ENCODE peak calls at places on chromosomes 6 and 20, in eight cellular contexts. One of them, this sample, is unnamed.

GRCh38 chr6:18243302-18243893 is 20.9 kb downstream of the DEK start:
- DNase-seq in left ventricle myocardium inferior: no peak
- DNase-seq in neural progenitor cell: no peak
- DNase-seq in thoracic aorta: no peak
- DNase-seq in transverse colon: no peak
- DNase-seq in H9: no peak
- DNase-seq in GM12878: no peak
- DNase-seq in OCI-LY7: no peak
- DNase-seq in this sample: no peak

GRCh38 chr6:83442752-83443151 is 11.9 kb upstream of the ME1 start:
- DNase-seq in neural progenitor cell: peak; percentile 30
- DNase-seq in thoracic aorta: no peak
- DNase-seq in H9: no peak
- DNase-seq in GM12878: no peak
- DNase-seq in transverse colon: no peak
- DNase-seq in OCI-LY7: no peak
- DNase-seq in left ventricle myocardium inferior: no peak
- DNase-seq in this sample: no peak

GRCh38 chr6:45163952-45164766 is 164.0 kb upstream of the RUNX2 start:
- DNase-seq in transverse colon: no peak
- DNase-seq in thoracic aorta: no peak
- DNase-seq in GM12878: peak; percentile 51
- DNase-seq in H9: no peak
- DNase-seq in OCI-LY7: no peak
- DNase-seq in neural progenitor cell: no peak
- DNase-seq in left ventricle myocardium inferior: no peak
- DNase-seq in this sample: no peak

GRCh38 chr6:157860505-157860991 is 37.5 kb downstream of the SNX9 start:
- DNase-seq in OCI-LY7: no peak
- DNase-seq in thoracic aorta: no peak
- DNase-seq in H9: no peak
- DNase-seq in left ventricle myocardium inferior: no peak
- DNase-seq in GM12878: no peak
- DNase-seq in transverse colon: no peak
- DNase-seq in neural progenitor cell: no peak
- DNase-seq in this sample: peak; percentile 79

GRCh38 chr6:32501016-32501415 is 29.1 kb downstream of the HLA-DRB5 start:
- DNase-seq in neural progenitor cell: no peak
- DNase-seq in transverse colon: no peak
- DNase-seq in H9: no peak
- DNase-seq in left ventricle myocardium inferior: no peak
- DNase-seq in thoracic aorta: no peak
- DNase-seq in GM12878: no peak
- DNase-seq in OCI-LY7: no peak
- DNase-seq in this sample: no peak

GRCh38 chr20:8152183-8152582 is 20.1 kb downstream of the PLCB1 start:
- DNase-seq in left ventricle myocardium inferior: no peak
- DNase-seq in transverse colon: no peak
- DNase-seq in neural progenitor cell: no peak
- DNase-seq in H9: no peak
- DNase-seq in thoracic aorta: no peak
- DNase-seq in GM12878: no peak
- DNase-seq in OCI-LY7: no peak
- DNase-seq in this sample: no peak

GRCh38 chr6:1622851-1623768 is 13.4 kb downstream of the FOXC1 start:
- DNase-seq in GM12878: no peak
- DNase-seq in H9: no peak
- DNase-seq in thoracic aorta: no peak
- DNase-seq in OCI-LY7: no peak
- DNase-seq in neural progenitor cell: no peak
- DNase-seq in transverse colon: no peak
- DNase-seq in left ventricle myocardium inferior: no peak
- DNase-seq in this sample: no peak

GRCh38 chr6:14763139-14763538 is 482.7 kb upstream of the JARID2 start:
- DNase-seq in OCI-LY7: no peak
- DNase-seq in transverse colon: no peak
- DNase-seq in thoracic aorta: no peak
- DNase-seq in H9: no peak
- DNase-seq in left ventricle myocardium inferior: no peak
- DNase-seq in GM12878: no peak
- DNase-seq in neural progenitor cell: no peak
- DNase-seq in this sample: no peak

GRCh38 chr6:14440891-14441358 is 323.4 kb downstream of the CD83 start:
- DNase-seq in OCI-LY7: no peak
- DNase-seq in H9: no peak
- DNase-seq in thoracic aorta: no peak
- DNase-seq in transverse colon: no peak
- DNase-seq in left ventricle myocardium inferior: no peak
- DNase-seq in GM12878: no peak
- DNase-seq in neural progenitor cell: no peak
- DNase-seq in this sample: no peak

GRCh38 chr6:17101422-17102257 is at the start of gene STMND1:
- DNase-seq in transverse colon: peak; percentile 83
- DNase-seq in OCI-LY7: no peak
- DNase-seq in neural progenitor cell: peak; percentile 63
- DNase-seq in H9: peak; percentile 66
- DNase-seq in left ventricle myocardium inferior: peak; percentile 25
- DNase-seq in thoracic aorta: no peak
- DNase-seq in GM12878: no peak
- DNase-seq in this sample: no peak

GRCh38 chr20:10906830-10907229 is 233.0 kb upstream of the JAG1 start:
- DNase-seq in transverse colon: no peak
- DNase-seq in H9: no peak
- DNase-seq in left ventricle myocardium inferior: no peak
- DNase-seq in OCI-LY7: no peak
- DNase-seq in neural progenitor cell: no peak
- DNase-seq in thoracic aorta: no peak
- DNase-seq in GM12878: no peak
- DNase-seq in this sample: no peak

GRCh38 chr6:44122821-44123220 is 4.4 kb downstream of the MRPL14 start:
- DNase-seq in OCI-LY7: peak; percentile 12
- DNase-seq in transverse colon: no peak
- DNase-seq in neural progenitor cell: no peak
- DNase-seq in H9: no peak
- DNase-seq in GM12878: peak; percentile 25
- DNase-seq in left ventricle myocardium inferior: no peak
- DNase-seq in thoracic aorta: no peak
- DNase-seq in this sample: peak; percentile 48

GRCh38 chr20:50837532-50838321 is 42.9 kb downstream of the BCAS4 start:
- DNase-seq in GM12878: no peak
- DNase-seq in H9: no peak
- DNase-seq in thoracic aorta: peak; percentile 77
- DNase-seq in OCI-LY7: peak; percentile 86
- DNase-seq in neural progenitor cell: no peak
- DNase-seq in left ventricle myocardium inferior: peak; percentile 34
- DNase-seq in transverse colon: no peak
- DNase-seq in this sample: no peak

GRCh38 chr6:17703256-17703694 is 3.5 kb downstream of the NUP153 start:
- DNase-seq in transverse colon: no peak
- DNase-seq in OCI-LY7: peak; percentile 52
- DNase-seq in GM12878: no peak
- DNase-seq in thoracic aorta: peak; percentile 18
- DNase-seq in left ventricle myocardium inferior: no peak
- DNase-seq in H9: no peak
- DNase-seq in neural progenitor cell: no peak
- DNase-seq in this sample: peak; percentile 46

GRCh38 chr6:27541212-27541931 is 68.5 kb upstream of the ZNF184 start:
- DNase-seq in thoracic aorta: no peak
- DNase-seq in H9: peak; percentile 60
- DNase-seq in neural progenitor cell: peak; percentile 39
- DNase-seq in transverse colon: no peak
- DNase-seq in left ventricle myocardium inferior: no peak
- DNase-seq in GM12878: no peak
- DNase-seq in OCI-LY7: no peak
- DNase-seq in this sample: no peak

GRCh38 chr6:39347906-39348585 is 25.5 kb upstream of the KCNK16 start:
- DNase-seq in thoracic aorta: no peak
- DNase-seq in OCI-LY7: peak; percentile 47
- DNase-seq in neural progenitor cell: peak; percentile 77
- DNase-seq in transverse colon: peak; percentile 69
- DNase-seq in GM12878: no peak
- DNase-seq in left ventricle myocardium inferior: peak; percentile 63
- DNase-seq in H9: peak; percentile 83
- DNase-seq in this sample: no peak

GRCh38 chr6:21121737-21122136 is 471.8 kb upstream of the SOX4 start:
- DNase-seq in neural progenitor cell: no peak
- DNase-seq in OCI-LY7: no peak
- DNase-seq in transverse colon: no peak
- DNase-seq in left ventricle myocardium inferior: no peak
- DNase-seq in thoracic aorta: no peak
- DNase-seq in GM12878: no peak
- DNase-seq in H9: no peak
- DNase-seq in this sample: no peak
- H3K4me1 ChIP-seq in neural progenitor cell: peaks cover 20% of the 10 kb centered on the region
- H3K4me1 ChIP-seq in OCI-LY7: no peaks in the 10 kb centered on the region
- H3K4me1 ChIP-seq in transverse colon: no peaks in the 10 kb centered on the region
- H3K4me1 ChIP-seq in left ventricle myocardium inferior: no peaks in the 10 kb centered on the region
- H3K4me1 ChIP-seq in thoracic aorta: no peaks in the 10 kb centered on the region
- H3K4me1 ChIP-seq in GM12878: no peaks in the 10 kb centered on the region
- H3K4me1 ChIP-seq in H9: no peaks in the 10 kb centered on the region
- H3K4me1 ChIP-seq in this sample: no peaks in the 10 kb centered on the region

DNA sequence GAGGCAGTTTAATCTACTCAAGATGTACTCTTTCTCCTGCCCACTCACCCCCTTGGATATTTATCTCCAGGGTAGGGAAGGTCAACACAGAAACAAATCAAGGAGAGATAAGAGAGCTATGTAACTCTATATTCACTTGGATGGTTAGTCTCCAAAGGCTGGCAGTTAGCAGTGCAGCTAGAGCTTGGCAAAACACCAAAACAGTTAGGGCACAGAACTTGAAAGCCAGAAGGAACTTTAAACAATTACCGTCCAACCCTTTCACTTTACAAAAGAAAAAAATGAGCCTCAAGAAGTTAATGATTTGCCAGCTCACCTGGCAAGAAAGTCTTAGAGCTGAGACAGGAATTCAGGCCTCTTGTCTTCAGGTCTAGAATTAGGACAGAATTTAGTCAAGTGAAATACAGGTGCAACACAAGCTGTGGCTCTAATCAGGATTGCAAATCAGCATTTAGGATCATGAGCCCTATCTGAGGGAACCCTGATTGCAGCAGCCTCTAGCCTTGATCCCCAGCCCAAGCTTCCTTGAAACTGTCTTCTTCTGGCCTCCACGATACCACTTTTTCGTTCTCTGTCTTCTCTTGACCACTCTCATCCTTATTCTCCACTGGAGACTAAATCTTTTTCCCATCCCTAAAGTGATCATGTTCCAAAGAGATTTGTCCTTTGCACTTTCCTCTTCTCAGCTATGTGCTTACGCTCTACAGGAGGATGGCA is 14.9 kb downstream of the NEDD9 start:
- DNase-seq in neural progenitor cell: no peak
- DNase-seq in H9: no peak
- DNase-seq in thoracic aorta: no peak
- DNase-seq in left ventricle myocardium inferior: no peak
- DNase-seq in transverse colon: peak; percentile 51
- DNase-seq in OCI-LY7: no peak
- DNase-seq in GM12878: peak; percentile 17
- DNase-seq in this sample: no peak
- H3K4me1 ChIP-seq in neural progenitor cell: peaks cover 23% of the 10 kb centered on the region
- H3K4me1 ChIP-seq in H9: peaks cover 8% of the 10 kb centered on the region
- H3K4me1 ChIP-seq in thoracic aorta: peaks cover 100% of the 10 kb centered on the region
- H3K4me1 ChIP-seq in left ventricle myocardium inferior: peaks cover 100% of the 10 kb centered on the region
- H3K4me1 ChIP-seq in transverse colon: peaks cover 97% of the 10 kb centered on the region
- H3K4me1 ChIP-seq in OCI-LY7: no peaks in the 10 kb centered on the region
- H3K4me1 ChIP-seq in GM12878: no peaks in the 10 kb centered on the region
- H3K4me1 ChIP-seq in this sample: peaks cover 21% of the 10 kb centered on the region

GRCh38 chr6:2693191-2693590 is 57.5 kb downstream of the MYLK4 start:
- DNase-seq in neural progenitor cell: no peak
- DNase-seq in H9: no peak
- DNase-seq in transverse colon: no peak
- DNase-seq in thoracic aorta: no peak
- DNase-seq in GM12878: no peak
- DNase-seq in OCI-LY7: no peak
- DNase-seq in left ventricle myocardium inferior: no peak
- DNase-seq in this sample: no peak

GRCh38 chr6:2695464-2696095 is 55.1 kb downstream of the MYLK4 start:
- DNase-seq in transverse colon: no peak
- DNase-seq in H9: no peak
- DNase-seq in neural progenitor cell: peak; percentile 9
- DNase-seq in left ventricle myocardium inferior: no peak
- DNase-seq in GM12878: no peak
- DNase-seq in OCI-LY7: peak; percentile 19
- DNase-seq in thoracic aorta: no peak
- DNase-seq in this sample: no peak

DNA sequence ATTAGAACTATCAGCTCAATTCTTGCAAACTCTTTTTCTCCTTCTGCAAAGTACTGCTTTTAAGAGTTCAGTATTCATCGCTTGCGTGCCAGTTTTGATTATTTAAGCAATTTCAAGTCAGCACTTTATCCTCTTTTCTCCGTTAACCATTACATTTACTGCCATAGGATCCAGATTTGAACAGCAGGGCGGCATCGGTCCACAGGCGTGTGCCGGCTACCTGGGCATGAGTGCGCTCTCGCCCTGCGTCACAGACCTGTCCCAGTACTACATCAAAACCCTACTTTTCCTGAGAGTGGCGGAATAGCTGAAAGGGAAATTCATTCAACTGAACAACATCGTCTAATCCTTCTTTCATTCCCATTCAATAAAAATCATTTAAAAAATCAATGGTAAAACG is 53.4 kb downstream of the MYLK4 start:
- DNase-seq in OCI-LY7: no peak
- DNase-seq in transverse colon: no peak
- DNase-seq in H9: no peak
- DNase-seq in neural progenitor cell: no peak
- DNase-seq in left ventricle myocardium inferior: no peak
- DNase-seq in GM12878: no peak
- DNase-seq in thoracic aorta: no peak
- DNase-seq in this sample: no peak
- H3K4me1 ChIP-seq in OCI-LY7: no peaks in the 10 kb centered on the region
- H3K4me1 ChIP-seq in transverse colon: no peaks in the 10 kb centered on the region
- H3K4me1 ChIP-seq in H9: no peaks in the 10 kb centered on the region
- H3K4me1 ChIP-seq in neural progenitor cell: no peaks in the 10 kb centered on the region
- H3K4me1 ChIP-seq in left ventricle myocardium inferior: no peaks in the 10 kb centered on the region
- H3K4me1 ChIP-seq in GM12878: no peaks in the 10 kb centered on the region
- H3K4me1 ChIP-seq in thoracic aorta: no peaks in the 10 kb centered on the region
- H3K4me1 ChIP-seq in this sample: no peaks in the 10 kb centered on the region

DNA sequence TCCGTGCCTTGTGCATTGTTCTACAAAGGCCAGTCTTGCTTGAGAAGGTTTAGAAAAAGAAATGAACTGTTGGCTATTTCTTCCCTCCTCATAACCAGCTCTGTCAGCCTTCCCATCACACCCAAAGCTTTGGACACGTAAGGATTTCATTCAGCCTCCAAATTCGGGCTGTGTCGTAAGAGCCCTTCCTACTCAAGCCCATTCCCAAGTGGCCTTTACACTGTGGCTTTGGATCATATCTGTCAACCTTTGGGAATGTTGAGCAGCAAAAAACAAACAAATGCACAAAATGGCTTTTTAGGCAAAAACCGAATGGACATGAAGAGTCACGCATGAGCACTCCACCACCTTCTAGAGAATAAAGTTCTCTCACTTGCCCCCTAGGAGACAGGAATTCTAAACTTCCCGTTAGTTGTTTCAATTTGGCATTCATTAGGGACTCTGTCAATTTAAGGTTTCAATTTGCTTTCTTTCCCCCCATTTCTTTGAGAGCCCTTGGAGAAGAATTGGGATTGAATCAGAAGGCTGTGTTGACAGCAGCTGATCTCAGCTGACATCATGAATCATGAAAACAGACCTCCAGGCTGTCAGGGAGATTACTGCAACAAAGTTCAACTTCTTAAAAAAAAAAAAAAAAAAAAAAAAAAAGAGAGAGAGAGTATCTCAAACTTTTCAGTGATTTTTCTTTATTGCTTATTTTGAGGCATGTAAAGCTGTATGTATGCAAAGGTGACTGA is 110.4 kb downstream of the BCAS1 start:
- DNase-seq in left ventricle myocardium inferior: peak; percentile 20
- DNase-seq in transverse colon: no peak
- DNase-seq in thoracic aorta: no peak
- DNase-seq in GM12878: no peak
- DNase-seq in OCI-LY7: no peak
- DNase-seq in H9: no peak
- DNase-seq in neural progenitor cell: no peak
- DNase-seq in this sample: no peak
- H3K4me1 ChIP-seq in left ventricle myocardium inferior: peaks cover 13% of the 10 kb centered on the region
- H3K4me1 ChIP-seq in transverse colon: no peaks in the 10 kb centered on the region
- H3K4me1 ChIP-seq in thoracic aorta: no peaks in the 10 kb centered on the region
- H3K4me1 ChIP-seq in GM12878: no peaks in the 10 kb centered on the region
- H3K4me1 ChIP-seq in OCI-LY7: peaks cover 5% of the 10 kb centered on the region
- H3K4me1 ChIP-seq in H9: peaks cover 6% of the 10 kb centered on the region
- H3K4me1 ChIP-seq in neural progenitor cell: peaks cover 13% of the 10 kb centered on the region
- H3K4me1 ChIP-seq in this sample: no peaks in the 10 kb centered on the region

This sample was measured in CD4-positive, alpha-beta memory T cell.